ENCODE peak calls at places on chromosome 5, in eight cellular contexts. One of them, this sample, is unnamed.

GRCh38 chr5:54551906-54552305 is 34.3 kb downstream of the SNX18 start:
- DNase-seq in tibial artery: no peak
- DNase-seq in HepG2: no peak
- DNase-seq in MCF 10A: no peak
- DNase-seq in prostate gland: no peak
- DNase-seq in adrenal gland: no peak
- DNase-seq in keratinocyte: no peak
- DNase-seq in cardiac fibroblast: no peak
- DNase-seq in this sample: no peak

GRCh38 chr5:37889612-37890317 is 49.9 kb upstream of the GDNF start:
- DNase-seq in adrenal gland: no peak
- DNase-seq in HepG2: no peak
- DNase-seq in MCF 10A: peak
- DNase-seq in tibial artery: no peak
- DNase-seq in cardiac fibroblast: peak
- DNase-seq in keratinocyte: peak
- DNase-seq in prostate gland: no peak
- DNase-seq in this sample: no peak

GRCh38 chr5:180553530-180553929 is 37.8 kb downstream of the SCGB3A1 start:
- DNase-seq in tibial artery: no peak
- DNase-seq in adrenal gland: no peak
- DNase-seq in prostate gland: no peak
- DNase-seq in cardiac fibroblast: no peak
- DNase-seq in keratinocyte: no peak
- DNase-seq in MCF 10A: no peak
- DNase-seq in HepG2: no peak
- DNase-seq in this sample: no peak

GRCh38 chr5:42840279-42840678 is 28.6 kb upstream of the SELENOP start:
- DNase-seq in MCF 10A: peak
- DNase-seq in keratinocyte: no peak
- DNase-seq in prostate gland: peak
- DNase-seq in cardiac fibroblast: peak
- DNase-seq in tibial artery: peak
- DNase-seq in adrenal gland: peak
- DNase-seq in HepG2: peak
- DNase-seq in this sample: no peak

GRCh38 chr5:1125030-1125357 is 13.1 kb upstream of the SLC12A7 start:
- DNase-seq in adrenal gland: peak
- DNase-seq in cardiac fibroblast: peak
- DNase-seq in prostate gland: no peak
- DNase-seq in tibial artery: no peak
- DNase-seq in keratinocyte: no peak
- DNase-seq in MCF 10A: no peak
- DNase-seq in HepG2: no peak
- DNase-seq in this sample: no peak

GRCh38 chr5:148145916-148146315 is 22.4 kb upstream of the SPINK14 start:
- DNase-seq in prostate gland: peak
- DNase-seq in adrenal gland: no peak
- DNase-seq in cardiac fibroblast: peak
- DNase-seq in keratinocyte: no peak
- DNase-seq in MCF 10A: peak
- DNase-seq in HepG2: peak
- DNase-seq in tibial artery: no peak
- DNase-seq in this sample: no peak

GRCh38 chr5:72612810-72613209 is 105.6 kb upstream of the ZNF366 start:
- DNase-seq in adrenal gland: no peak
- DNase-seq in keratinocyte: no peak
- DNase-seq in tibial artery: no peak
- DNase-seq in prostate gland: no peak
- DNase-seq in HepG2: no peak
- DNase-seq in cardiac fibroblast: no peak
- DNase-seq in MCF 10A: no peak
- DNase-seq in this sample: no peak

GRCh38 chr5:146652547-146652946 is 136.6 kb upstream of the GPR151 start:
- DNase-seq in prostate gland: no peak
- DNase-seq in keratinocyte: no peak
- DNase-seq in tibial artery: no peak
- DNase-seq in HepG2: no peak
- DNase-seq in adrenal gland: no peak
- DNase-seq in MCF 10A: no peak
- DNase-seq in cardiac fibroblast: no peak
- DNase-seq in this sample: no peak

GRCh38 chr5:123097483-123097870 is 8.4 kb downstream of the PRDM6 start:
- DNase-seq in prostate gland: no peak
- DNase-seq in cardiac fibroblast: no peak
- DNase-seq in tibial artery: no peak
- DNase-seq in MCF 10A: no peak
- DNase-seq in HepG2: no peak
- DNase-seq in keratinocyte: no peak
- DNase-seq in adrenal gland: no peak
- DNase-seq in this sample: no peak

GRCh38 chr5:122316652-122317051 is 4.6 kb downstream of the SNCAIP start:
- DNase-seq in tibial artery: no peak
- DNase-seq in HepG2: no peak
- DNase-seq in prostate gland: no peak
- DNase-seq in keratinocyte: no peak
- DNase-seq in adrenal gland: no peak
- DNase-seq in cardiac fibroblast: no peak
- DNase-seq in MCF 10A: no peak
- DNase-seq in this sample: no peak

GRCh38 chr5:157845894-157846598 is 12.9 kb downstream of the CLINT1 start:
- DNase-seq in MCF 10A: no peak
- DNase-seq in adrenal gland: no peak
- DNase-seq in keratinocyte: no peak
- DNase-seq in tibial artery: no peak
- DNase-seq in prostate gland: no peak
- DNase-seq in HepG2: peak
- DNase-seq in cardiac fibroblast: no peak
- DNase-seq in this sample: no peak

GRCh38 chr5:14917719-14918118 is 46.1 kb upstream of the ANKH start:
- DNase-seq in tibial artery: no peak
- DNase-seq in cardiac fibroblast: no peak
- DNase-seq in HepG2: no peak
- DNase-seq in keratinocyte: no peak
- DNase-seq in adrenal gland: no peak
- DNase-seq in MCF 10A: peak
- DNase-seq in prostate gland: peak
- DNase-seq in this sample: no peak

GRCh38 chr5:53219174-53219573 is 109.6 kb upstream of the MOCS2 start:
- DNase-seq in adrenal gland: no peak
- DNase-seq in MCF 10A: no peak
- DNase-seq in keratinocyte: no peak
- DNase-seq in prostate gland: no peak
- DNase-seq in HepG2: no peak
- DNase-seq in tibial artery: no peak
- DNase-seq in cardiac fibroblast: no peak
- DNase-seq in this sample: no peak

DNA sequence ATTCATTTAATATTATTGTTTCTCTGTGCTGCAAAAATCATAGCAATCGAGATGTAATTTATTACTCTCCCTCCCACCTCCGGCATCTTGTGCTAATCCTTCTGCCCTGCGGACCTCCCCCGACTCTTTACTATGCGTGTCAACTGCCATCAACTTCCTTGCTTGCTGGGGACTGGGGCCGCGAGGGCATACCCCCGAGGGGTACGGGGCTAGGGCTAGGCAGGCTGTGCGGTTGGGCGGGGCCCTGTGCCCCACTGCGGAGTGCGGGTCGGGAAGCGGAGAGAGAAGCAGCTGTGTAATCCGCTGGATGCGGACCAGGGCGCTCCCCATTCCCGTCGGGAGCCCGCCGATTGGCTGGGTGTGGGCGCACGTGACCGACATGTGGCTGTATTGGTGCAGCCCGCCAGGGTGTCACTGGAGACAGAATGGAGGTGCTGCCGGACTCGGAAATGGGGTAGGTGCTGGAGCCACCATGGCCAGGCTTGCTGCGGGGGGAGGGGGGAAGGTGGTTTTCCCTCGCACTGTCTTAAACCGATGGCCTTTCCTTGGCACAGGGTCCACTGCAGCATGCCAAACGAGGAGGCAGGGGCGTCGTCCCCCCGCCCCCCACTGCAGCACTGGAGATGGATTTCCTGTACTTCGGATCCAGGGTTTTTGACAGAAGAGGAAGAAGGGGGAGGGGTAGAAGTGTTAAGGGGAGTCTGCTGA is at the start of gene APC:
- DNase-seq in cardiac fibroblast: peak
- DNase-seq in tibial artery: peak
- DNase-seq in HepG2: peak
- DNase-seq in keratinocyte: peak
- DNase-seq in prostate gland: peak
- DNase-seq in adrenal gland: peak
- DNase-seq in MCF 10A: peak
- DNase-seq in this sample: peak
- TF ChIP-seq CTCF in cardiac fibroblast: no peak
- TF ChIP-seq CTCF in tibial artery: peak
- TF ChIP-seq CTCF in HepG2: no peak
- TF ChIP-seq CTCF in keratinocyte: no peak
- TF ChIP-seq CTCF in prostate gland: peak
- TF ChIP-seq CTCF in adrenal gland: peak
- TF ChIP-seq CTCF in MCF 10A: no peak
- TF ChIP-seq CTCF in this sample: no peak

DNA sequence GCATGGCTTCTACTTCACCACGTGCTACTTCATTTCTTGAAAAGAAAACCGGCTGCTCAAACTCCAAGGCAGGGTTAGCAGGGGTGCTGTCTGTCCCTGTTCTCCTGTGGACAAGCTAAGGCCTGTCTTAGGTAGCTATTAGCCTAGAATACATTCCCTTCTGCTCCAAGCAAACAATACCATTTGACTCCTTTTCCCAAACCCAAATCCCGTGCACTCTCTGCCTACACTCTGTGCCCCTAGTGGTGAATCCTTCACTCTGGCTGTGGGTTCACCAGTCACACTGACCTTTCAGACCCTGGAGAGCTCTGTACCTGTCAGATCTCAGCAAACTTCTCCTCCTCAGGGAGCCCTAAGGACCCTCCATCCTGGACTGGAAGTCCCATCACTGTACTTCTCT is 211.6 kb downstream of the SLIT3 start:
- DNase-seq in tibial artery: no peak
- DNase-seq in cardiac fibroblast: no peak
- DNase-seq in HepG2: no peak
- DNase-seq in adrenal gland: peak
- DNase-seq in MCF 10A: no peak
- DNase-seq in keratinocyte: no peak
- DNase-seq in prostate gland: peak
- DNase-seq in this sample: no peak
- TF ChIP-seq CTCF in tibial artery: no peak
- TF ChIP-seq CTCF in cardiac fibroblast: no peak
- TF ChIP-seq CTCF in HepG2: no peak
- TF ChIP-seq CTCF in adrenal gland: no peak
- TF ChIP-seq CTCF in MCF 10A: no peak
- TF ChIP-seq CTCF in keratinocyte: peak
- TF ChIP-seq CTCF in prostate gland: no peak
- TF ChIP-seq CTCF in this sample: no peak

GRCh38 chr5:172370237-172370640 is 84.1 kb downstream of the SH3PXD2B start:
- DNase-seq in prostate gland: no peak
- DNase-seq in adrenal gland: no peak
- DNase-seq in cardiac fibroblast: no peak
- DNase-seq in tibial artery: no peak
- DNase-seq in HepG2: no peak
- DNase-seq in MCF 10A: peak
- DNase-seq in keratinocyte: no peak
- DNase-seq in this sample: no peak

GRCh38 chr5:172365948-172366608 is 82.5 kb upstream of the UBTD2 start:
- DNase-seq in MCF 10A: no peak
- DNase-seq in tibial artery: no peak
- DNase-seq in HepG2: no peak
- DNase-seq in cardiac fibroblast: no peak
- DNase-seq in prostate gland: no peak
- DNase-seq in adrenal gland: no peak
- DNase-seq in keratinocyte: no peak
- DNase-seq in this sample: no peak

GRCh38 chr5:172373680-172374079 is 80.6 kb downstream of the SH3PXD2B start:
- DNase-seq in prostate gland: no peak
- DNase-seq in HepG2: no peak
- DNase-seq in keratinocyte: no peak
- DNase-seq in cardiac fibroblast: no peak
- DNase-seq in MCF 10A: peak
- DNase-seq in tibial artery: no peak
- DNase-seq in adrenal gland: no peak
- DNase-seq in this sample: no peak

GRCh38 chr5:172374783-172375182 is 79.5 kb downstream of the SH3PXD2B start:
- DNase-seq in keratinocyte: no peak
- DNase-seq in tibial artery: no peak
- DNase-seq in MCF 10A: no peak
- DNase-seq in cardiac fibroblast: no peak
- DNase-seq in adrenal gland: no peak
- DNase-seq in HepG2: no peak
- DNase-seq in prostate gland: no peak
- DNase-seq in this sample: no peak

DNA sequence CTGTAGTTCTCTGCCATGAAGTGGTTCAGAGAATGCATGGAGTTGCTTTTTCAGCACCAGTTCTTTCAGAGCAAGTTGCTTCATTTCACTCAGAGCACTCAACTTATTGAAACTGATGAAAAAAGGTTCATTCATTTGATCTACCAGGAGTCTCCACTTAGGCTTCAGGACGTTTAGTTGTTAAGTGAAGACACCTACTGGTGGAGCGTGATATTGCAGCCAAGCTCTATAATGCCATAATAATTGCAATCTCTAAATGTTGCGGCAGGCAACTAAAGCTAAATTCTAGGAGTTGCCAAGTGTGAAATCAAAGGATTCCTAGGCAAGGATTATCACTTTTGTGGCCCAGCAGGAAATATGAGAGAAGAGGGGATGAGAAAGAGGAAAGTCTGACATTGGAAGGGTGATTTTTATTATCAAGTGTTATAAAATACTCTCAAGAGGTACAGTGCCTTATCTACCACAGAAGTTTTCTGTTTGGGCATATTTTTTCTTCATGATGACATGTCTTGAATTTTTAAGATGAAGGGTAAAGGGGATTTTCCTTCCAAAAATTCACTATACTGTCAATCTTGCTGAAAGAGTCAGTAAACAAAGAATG is 83.6 kb downstream of the SH3PXD2B start:
- DNase-seq in HepG2: peak
- DNase-seq in MCF 10A: peak
- DNase-seq in prostate gland: no peak
- DNase-seq in cardiac fibroblast: peak
- DNase-seq in tibial artery: no peak
- DNase-seq in keratinocyte: no peak
- DNase-seq in adrenal gland: peak
- DNase-seq in this sample: no peak
- TF ChIP-seq CTCF in HepG2: peak
- TF ChIP-seq CTCF in MCF 10A: peak
- TF ChIP-seq CTCF in prostate gland: peak
- TF ChIP-seq CTCF in cardiac fibroblast: peak
- TF ChIP-seq CTCF in tibial artery: peak
- TF ChIP-seq CTCF in keratinocyte: peak
- TF ChIP-seq CTCF in adrenal gland: peak
- TF ChIP-seq CTCF in this sample: peak

DNA sequence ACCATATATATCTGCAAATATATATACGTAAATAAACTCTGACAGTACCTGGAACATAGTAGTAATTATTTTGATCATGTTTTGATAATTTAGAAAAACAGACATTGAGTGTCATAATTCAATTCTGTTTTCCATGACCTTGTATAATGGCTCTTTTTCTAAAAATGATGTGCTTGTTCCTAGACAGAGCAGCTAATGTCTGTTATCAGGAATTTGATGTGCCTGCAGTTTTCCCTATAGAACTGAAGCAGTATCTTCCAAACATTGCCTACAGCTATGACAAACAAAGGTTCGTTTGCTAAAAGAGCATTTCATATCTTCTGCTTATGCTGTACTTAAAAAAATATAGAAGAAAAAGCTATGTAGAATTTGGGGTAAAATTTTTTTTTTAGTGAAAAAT is 5.3 kb downstream of the SETD9 start:
- DNase-seq in cardiac fibroblast: no peak
- DNase-seq in MCF 10A: no peak
- DNase-seq in tibial artery: no peak
- DNase-seq in adrenal gland: no peak
- DNase-seq in prostate gland: no peak
- DNase-seq in HepG2: no peak
- DNase-seq in keratinocyte: no peak
- DNase-seq in this sample: no peak
- TF ChIP-seq CTCF in cardiac fibroblast: no peak
- TF ChIP-seq CTCF in MCF 10A: no peak
- TF ChIP-seq CTCF in tibial artery: no peak
- TF ChIP-seq CTCF in adrenal gland: no peak
- TF ChIP-seq CTCF in prostate gland: no peak
- TF ChIP-seq CTCF in HepG2: no peak
- TF ChIP-seq CTCF in keratinocyte: no peak
- TF ChIP-seq CTCF in this sample: no peak